ENCODE peak calls at places on chromosomes 12 and 14, in ten cellular contexts. F is GM03348, C is EH, V is AG04450, T is lower leg skin, X is GM13976, U is H9, L is suprapubic skin, D is fibroblast of the conjunctiva, N is EL. A is an unnamed sample.

GRCh38 chr12:89166525-89166934 is 185.8 kb downstream of the DUSP6 start:
- DNase-seq in F (no peak), C (peak; percentile 82), V (no peak), T (no peak), X (peak; percentile 31), U (no peak), L (no peak), D (peak; percentile 51), N (peak; percentile 24), A (peak; percentile 37)

GRCh38 chr14:67539116-67539515 is 6.0 kb downstream of the PLEKHH1 start:
- DNase-seq in F (no peak), C (no peak), V (no peak), T (peak; percentile 54), X (no peak), U (no peak), L (no peak), D (no peak), N (no peak), A (no peak)

GRCh38 chr14:84420236-84420635 is 1109.7 kb upstream of the FLRT2 start:
- DNase-seq in F (no peak), C (no peak), V (no peak), T (no peak), X (no peak), U (no peak), L (no peak), D (no peak), N (no peak), A (no peak)

GRCh38 chr12:124036117-124037109 is 63.4 kb downstream of the ZNF664 start:
- DNase-seq in F (peak; percentile 74), C (peak; percentile 58), V (peak; percentile 15), T (no peak), X (peak; percentile 77), U (no peak), L (no peak), D (no peak), N (peak; percentile 39), A (peak; percentile 53)

GRCh38 chr14:52840916-52841315 is 49.5 kb upstream of the GNPNAT1 start:
- DNase-seq in F (peak; percentile 72), C (peak; percentile 83), V (peak; percentile 13), T (peak; percentile 77), X (no peak), U (no peak), L (no peak), D (peak; percentile 41), N (peak; percentile 78), A (no peak)

GRCh38 chr12:130298322-130298721 is 39.4 kb upstream of the PIWIL1 start:
- DNase-seq in F (no peak), C (no peak), V (no peak), T (no peak), X (no peak), U (no peak), L (no peak), D (no peak), N (no peak), A (no peak)

GRCh38 chr14:72965249-72965648 is 39.0 kb downstream of the DCAF4 start:
- DNase-seq in F (no peak), C (peak; percentile 56), V (peak; percentile 6), T (no peak), X (no peak), U (no peak), L (no peak), D (no peak), N (peak; percentile 40), A (no peak)

GRCh38 chr12:96814200-96814599 is 92.9 kb upstream of the NEDD1 start:
- DNase-seq in F (no peak), C (peak; percentile 16), V (no peak), T (no peak), X (no peak), U (no peak), L (no peak), D (no peak), N (peak; percentile 18), A (no peak)

GRCh38 chr14:105168979-105169507 is 467 bp upstream of the JAG2 start:
- DNase-seq in F (no peak), C (no peak), V (no peak), T (no peak), X (peak; percentile 71), U (peak; percentile 77), L (no peak), D (no peak), N (no peak), A (peak; percentile 55)

GRCh38 chr14:97408937-97409860 is 612.0 kb downstream of the VRK1 start:
- DNase-seq in F (no peak), C (no peak), V (no peak), T (peak; percentile 53), X (no peak), U (no peak), L (no peak), D (no peak), N (no peak), A (no peak)

GRCh38 chr12:77060136-77060882 is 5.1 kb downstream of the E2F7 start:
- DNase-seq in F (no peak), C (no peak), V (no peak), T (no peak), X (peak; percentile 40), U (no peak), L (no peak), D (no peak), N (no peak), A (peak; percentile 76)

GRCh38 chr14:29643415-29644206 is 284.0 kb downstream of the PRKD1 start:
- DNase-seq in F (peak; percentile 27), C (peak; percentile 48), V (no peak), T (no peak), X (no peak), U (no peak), L (no peak), D (peak; percentile 13), N (peak; percentile 2), A (no peak)

GRCh38 chr12:53505086-53505485 is 2.2 kb downstream of the NPFF start:
- DNase-seq in F (peak; percentile 80), C (peak; percentile 60), V (no peak), T (no peak), X (no peak), U (no peak), L (no peak), D (no peak), N (peak; percentile 62), A (no peak)

GRCh38 chr12:70891059-70891632 is 29.4 kb downstream of the PTPRR start:
- DNase-seq in F (no peak), C (no peak), V (no peak), T (no peak), X (no peak), U (no peak), L (no peak), D (no peak), N (no peak), A (no peak)

GRCh38 chr14:49581961-49582210 is 4.3 kb downstream of the RPS29 start:
- DNase-seq in F (no peak), C (no peak), V (no peak), T (no peak), X (no peak), U (no peak), L (no peak), D (no peak), N (no peak), A (no peak)

GRCh38 chr14:102986810-102987579 is 64.5 kb downstream of the AMN start:
- DNase-seq in F (no peak), C (peak; percentile 28), V (peak; percentile 43), T (no peak), X (no peak), U (no peak), L (no peak), D (peak; percentile 60), N (no peak), A (no peak)

GRCh38 chr14:60656755-60657608 is 7.7 kb upstream of the SIX1 start:
- DNase-seq in F (peak; percentile 84), C (peak; percentile 70), V (no peak), T (peak; percentile 85), X (peak; percentile 85), U (peak; percentile 78), L (no peak), D (peak; percentile 68), N (peak; percentile 73), A (peak; percentile 94)

GRCh38 chr14:28742171-28742846 is 24.3 kb upstream of the FOXG1 start:
- DNase-seq in F (no peak), C (no peak), V (no peak), T (no peak), X (no peak), U (no peak), L (no peak), D (no peak), N (no peak), A (no peak)

GRCh38 chr12:52524898-52525591 is 4.9 kb upstream of the KRT5 start:
- DNase-seq in F (no peak), C (no peak), V (no peak), T (peak; percentile 59), X (no peak), U (peak; percentile 24), L (peak; percentile 32), D (no peak), N (no peak), A (no peak)

GRCh38 chr12:57735952-57736742 is 2.4 kb downstream of the AGAP2 start:
- DNase-seq in F (peak; percentile 65), C (peak; percentile 60), V (no peak), T (no peak), X (no peak), U (peak; percentile 84), L (no peak), D (no peak), N (peak; percentile 65), A (no peak)

GRCh38 chr14:30521899-30522736 is 36.8 kb upstream of the G2E3 start:
- DNase-seq in F (peak; percentile 53), C (peak; percentile 39), V (no peak), T (no peak), X (peak; percentile 18), U (no peak), L (no peak), D (peak; percentile 37), N (peak; percentile 37), A (peak; percentile 43)

GRCh38 chr14:63361790-63362189 is 43.1 kb upstream of the GPHB5 start:
- DNase-seq in F (no peak), C (no peak), V (no peak), T (no peak), X (no peak), U (no peak), L (no peak), D (no peak), N (no peak), A (peak; percentile 29)

GRCh38 chr14:22748188-22748587 is 18.3 kb upstream of the OXA1L start:
- DNase-seq in F (no peak), C (no peak), V (no peak), T (no peak), X (no peak), U (no peak), L (no peak), D (no peak), N (no peak), A (no peak)

GRCh38 chr12:92146865-92147264 is 1.2 kb upstream of the BTG1 start:
- DNase-seq in F (peak; percentile 20), C (no peak), V (no peak), T (no peak), X (no peak), U (no peak), L (no peak), D (no peak), N (no peak), A (peak; percentile 48)

GRCh38 chr12:98678236-98678945 is 33.3 kb downstream of the APAF1 start:
- DNase-seq in F (no peak), C (no peak), V (no peak), T (no peak), X (no peak), U (peak; percentile 72), L (no peak), D (no peak), N (no peak), A (no peak)

GRCh38 chr12:64583395-64584172 is 26.7 kb upstream of the RASSF3 start:
- DNase-seq in F (peak; percentile 43), C (peak; percentile 56), V (no peak), T (no peak), X (no peak), U (no peak), L (no peak), D (no peak), N (no peak), A (peak; percentile 61)

GRCh38 chr12:94589591-94590001 is 60.8 kb downstream of the TMCC3 start:
- DNase-seq in F (no peak), C (no peak), V (no peak), T (no peak), X (no peak), U (no peak), L (no peak), D (no peak), N (no peak), A (no peak)

GRCh38 chr14:64755661-64756265 is 51.5 kb downstream of the PLEKHG3 start:
- DNase-seq in F (no peak), C (peak; percentile 77), V (no peak), T (no peak), X (no peak), U (no peak), L (no peak), D (no peak), N (peak; percentile 44), A (no peak)